ENCODE peak calls at places on chromosome 6, in ten cellular contexts. I is A549, W is stomach, A is adrenal gland, R is K562, M is IMR-90, T is esophagus squamous epithelium, L is uterus, H is thyroid gland, U is prostate gland. Y is an unnamed sample.

GRCh38 chr6:112216699-112217551 is 37.4 kb downstream of the LAMA4 start:
- DNase-seq in U (no peak), M (peak; percentile 95), R (no peak), H (no peak), W (no peak), L (no peak), T (no peak), A (no peak), I (no peak), Y (no peak)

GRCh38 chr6:130848945-130849344 is 21.7 kb downstream of the SMLR1 start:
- DNase-seq in W (no peak), A (no peak), L (no peak), H (no peak), M (no peak), U (no peak), I (no peak), R (no peak), T (no peak), Y (no peak)

GRCh38 chr6:162829013-162829742 is 101.4 kb downstream of the PACRG start:
- DNase-seq in R (no peak), T (no peak), I (no peak), U (no peak), A (no peak), M (no peak), W (no peak), L (no peak), H (no peak), Y (no peak)

GRCh38 chr6:41744236-41744787 is 2.9 kb downstream of the PGC start:
- DNase-seq in I (no peak), H (no peak), R (no peak), T (no peak), W (peak; percentile 48), U (no peak), M (no peak), A (no peak), L (no peak), Y (no peak)

GRCh38 chr6:49556429-49556837 is 6.0 kb downstream of the C6orf141 start:
- DNase-seq in A (peak; percentile 18), H (no peak), W (no peak), U (no peak), M (peak; percentile 9), R (peak; percentile 41), T (no peak), I (peak; percentile 53), L (no peak), Y (no peak)

GRCh38 chr6:105646391-105646867 is 243.5 kb upstream of the PREP start:
- DNase-seq in R (no peak), M (peak; percentile 13), I (no peak), W (no peak), A (no peak), L (no peak), T (no peak), H (no peak), U (no peak), Y (no peak)

GRCh38 chr6:132548746-132549463 is 3.6 kb upstream of the TAAR8 start:
- DNase-seq in T (no peak), M (no peak), I (no peak), U (no peak), H (no peak), R (no peak), A (no peak), W (no peak), L (no peak), Y (no peak)

GRCh38 chr6:40042232-40042631 is 108.0 kb upstream of the MOCS1 start:
- DNase-seq in U (no peak), W (no peak), H (no peak), A (no peak), R (no peak), T (no peak), L (no peak), M (no peak), I (no peak), Y (no peak)

GRCh38 chr6:108609276-108609769 is 48.6 kb downstream of the FOXO3 start:
- DNase-seq in M (peak; percentile 83), L (peak; percentile 56), U (no peak), H (no peak), W (no peak), A (no peak), R (no peak), T (no peak), I (no peak), Y (peak; percentile 56)

GRCh38 chr6:16764188-16764950 is 3.1 kb upstream of the ATXN1 start:
- DNase-seq in U (no peak), L (no peak), I (no peak), M (peak; percentile 76), W (no peak), R (no peak), T (no peak), A (no peak), H (no peak), Y (no peak)

GRCh38 chr6:31558631-31559500 is 11.5 kb downstream of the NFKBIL1 start:
- DNase-seq in U (no peak), A (no peak), H (no peak), W (no peak), T (no peak), I (no peak), R (peak; percentile 65), L (peak; percentile 40), M (no peak), Y (no peak)

GRCh38 chr6:41092421-41093140 is 19.8 kb downstream of the NFYA start:
- DNase-seq in A (no peak), W (no peak), H (peak; percentile 58), U (no peak), I (peak; percentile 7), L (no peak), M (peak; percentile 37), R (peak; percentile 23), T (no peak), Y (no peak)

GRCh38 chr6:32973144-32973854 is 4.9 kb downstream of the BRD2 start:
- DNase-seq in H (no peak), I (no peak), T (no peak), U (peak; percentile 39), L (peak; percentile 50), R (peak; percentile 58), W (peak; percentile 39), A (peak; percentile 59), M (peak; percentile 40), Y (no peak)

GRCh38 chr6:110874880-110875547 is 429 bp downstream of the AMD1 start:
- DNase-seq in U (peak; percentile 25), A (peak; percentile 70), L (no peak), H (peak; percentile 59), R (no peak), I (no peak), W (peak; percentile 68), M (no peak), T (no peak), Y (peak; percentile 4)
- TF ChIP-seq POLR2A in U (no peak), A (no peak), L (no peak), H (peak; percentile 11), R (no peak), I (no peak), W (no peak), M (no peak), T (no peak), Y (no peak)

GRCh38 chr6:1384549-1385128 is 4.7 kb upstream of the FOXF2 start:
- DNase-seq in L (no peak), I (no peak), W (no peak), H (no peak), T (no peak), A (no peak), U (no peak), M (no peak), R (no peak), Y (no peak)
- H3K27ac ChIP-seq in L (no peak overlapping the region), I (no peak overlapping the region), W (peak overlapping the region; percentile 72), H (no peak overlapping the region), T (peak overlapping the region; percentile 83), A (no peak overlapping the region), U (no peak overlapping the region), M (no peak overlapping the region), R (no peak overlapping the region), Y (no peak overlapping the region)

GRCh38 chr6:89459501-89459900 is 26.5 kb downstream of the ANKRD6 start:
- DNase-seq in R (no peak), W (no peak), I (no peak), U (no peak), H (no peak), L (no peak), M (no peak), A (no peak), T (no peak), Y (no peak)
- H3K4me3 ChIP-seq in R (no peak overlapping the region), W (no peak overlapping the region), I (no peak overlapping the region), U (no peak overlapping the region), H (no peak overlapping the region), L (no peak overlapping the region), M (no peak overlapping the region), A (no peak overlapping the region), T (no peak overlapping the region), Y (no peak overlapping the region)

DNA sequence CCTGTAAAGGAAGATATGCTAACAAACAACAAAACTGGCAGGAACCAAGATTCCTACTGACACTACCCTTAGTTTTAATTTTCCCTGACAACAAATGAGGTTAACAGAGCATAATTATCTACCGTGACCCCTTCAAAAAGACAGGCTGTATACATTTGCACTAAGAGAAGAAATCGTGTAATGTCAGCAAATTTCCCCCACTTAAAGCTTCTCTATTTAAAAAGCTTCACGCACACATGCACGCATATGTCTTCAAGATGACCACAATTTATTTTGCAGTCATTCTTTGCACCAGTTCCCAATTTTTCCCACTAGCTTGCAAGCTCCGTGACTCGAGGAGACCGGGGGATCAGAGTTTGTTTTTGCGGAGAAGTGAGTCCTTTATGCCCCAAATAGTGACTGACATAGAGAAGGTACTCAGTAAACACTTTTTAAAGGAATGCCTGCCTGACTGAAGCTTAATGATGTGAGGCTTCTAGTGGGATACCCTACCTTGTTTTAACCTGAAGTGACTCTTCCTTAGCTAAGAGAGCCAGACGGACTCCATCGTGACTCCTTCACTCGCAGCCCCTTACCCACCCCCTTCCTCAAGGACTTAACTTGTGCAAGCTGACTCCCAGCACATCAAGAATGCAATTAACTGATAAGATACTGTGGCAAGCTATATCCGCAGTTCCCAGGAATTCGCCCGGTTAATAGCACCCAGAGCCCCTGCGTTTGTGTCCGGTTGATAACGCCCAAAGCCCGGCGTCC is 9.3 kb upstream of the NQO2 start:
- DNase-seq in U (no peak), T (no peak), M (no peak), L (peak; percentile 53), H (peak; percentile 49), W (no peak), I (no peak), A (peak; percentile 53), R (peak; percentile 53), Y (no peak)
- TF ChIP-seq POLR2A in U (no peak), T (no peak), M (no peak), L (no peak), H (peak; percentile 51), W (no peak), I (no peak), A (peak; percentile 76), R (peak; percentile 55), Y (no peak)

GRCh38 chr6:63403725-63404124 is 83.9 kb upstream of the LGSN start:
- DNase-seq in A (no peak), H (no peak), R (no peak), T (no peak), I (no peak), U (no peak), L (no peak), M (no peak), W (no peak), Y (no peak)
- H3K27ac ChIP-seq in A (no peak overlapping the region), H (no peak overlapping the region), R (no peak overlapping the region), T (no peak overlapping the region), I (no peak overlapping the region), U (no peak overlapping the region), L (no peak overlapping the region), M (no peak overlapping the region), W (no peak overlapping the region), Y (no peak overlapping the region)

Y was measured in gastrocnemius medialis.